ENCODE peak calls at places on chromosomes 4 and X, in ten cellular contexts. One of them, this sample, is unnamed.

GRCh38 chrX:5726246-5726645 is 502.4 kb downstream of the NLGN4X start:
- DNase-seq in endothelial cell of umbilical vein: no peak
- DNase-seq in SK-N-MC: no peak
- DNase-seq in suprapubic skin: no peak
- DNase-seq in transverse colon: no peak
- DNase-seq in GM23338: no peak
- DNase-seq in Panc1: no peak
- DNase-seq in sigmoid colon: no peak
- DNase-seq in GM12891: no peak
- DNase-seq in K562: no peak
- DNase-seq in this sample: no peak

GRCh38 chr4:183360161-183360919 is 38.1 kb upstream of the CLDN24 start:
- DNase-seq in endothelial cell of umbilical vein: no peak
- DNase-seq in SK-N-MC: no peak
- DNase-seq in suprapubic skin: no peak
- DNase-seq in transverse colon: no peak
- DNase-seq in GM23338: no peak
- DNase-seq in Panc1: no peak
- DNase-seq in sigmoid colon: no peak
- DNase-seq in GM12891: no peak
- DNase-seq in K562: no peak
- DNase-seq in this sample: no peak

GRCh38 chrX:139113682-139114081 is 402.2 kb upstream of the FGF13 start:
- DNase-seq in endothelial cell of umbilical vein: no peak
- DNase-seq in SK-N-MC: no peak
- DNase-seq in suprapubic skin: no peak
- DNase-seq in transverse colon: no peak
- DNase-seq in GM23338: no peak
- DNase-seq in Panc1: no peak
- DNase-seq in sigmoid colon: no peak
- DNase-seq in GM12891: no peak
- DNase-seq in K562: peak
- DNase-seq in this sample: no peak

GRCh38 chr4:165634766-165635165 is 238.3 kb upstream of the TLL1 start:
- DNase-seq in endothelial cell of umbilical vein: peak
- DNase-seq in SK-N-MC: no peak
- DNase-seq in suprapubic skin: no peak
- DNase-seq in transverse colon: no peak
- DNase-seq in GM23338: no peak
- DNase-seq in Panc1: no peak
- DNase-seq in sigmoid colon: no peak
- DNase-seq in GM12891: no peak
- DNase-seq in K562: no peak
- DNase-seq in this sample: no peak

GRCh38 chr4:176309772-176310171 is 10.0 kb upstream of the SPCS3 start:
- DNase-seq in endothelial cell of umbilical vein: no peak
- DNase-seq in SK-N-MC: no peak
- DNase-seq in suprapubic skin: no peak
- DNase-seq in transverse colon: no peak
- DNase-seq in GM23338: no peak
- DNase-seq in Panc1: no peak
- DNase-seq in sigmoid colon: no peak
- DNase-seq in GM12891: no peak
- DNase-seq in K562: no peak
- DNase-seq in this sample: no peak

GRCh38 chr4:173424899-173425805 is 26.2 kb upstream of the SCRG1 start:
- DNase-seq in endothelial cell of umbilical vein: no peak
- DNase-seq in SK-N-MC: no peak
- DNase-seq in suprapubic skin: no peak
- DNase-seq in transverse colon: no peak
- DNase-seq in GM23338: no peak
- DNase-seq in Panc1: no peak
- DNase-seq in sigmoid colon: no peak
- DNase-seq in GM12891: no peak
- DNase-seq in K562: no peak
- DNase-seq in this sample: no peak

GRCh38 chr4:155353923-155354540 is 22.7 kb downstream of the MAP9 start:
- DNase-seq in endothelial cell of umbilical vein: peak
- DNase-seq in SK-N-MC: peak
- DNase-seq in suprapubic skin: peak
- DNase-seq in transverse colon: peak
- DNase-seq in GM23338: peak
- DNase-seq in Panc1: no peak
- DNase-seq in sigmoid colon: peak
- DNase-seq in GM12891: no peak
- DNase-seq in K562: peak
- DNase-seq in this sample: no peak

GRCh38 chrX:138945219-138945618 is 233.7 kb upstream of the FGF13 start:
- DNase-seq in endothelial cell of umbilical vein: no peak
- DNase-seq in SK-N-MC: no peak
- DNase-seq in suprapubic skin: no peak
- DNase-seq in transverse colon: no peak
- DNase-seq in GM23338: no peak
- DNase-seq in Panc1: no peak
- DNase-seq in sigmoid colon: no peak
- DNase-seq in GM12891: no peak
- DNase-seq in K562: peak
- DNase-seq in this sample: no peak

GRCh38 chr4:104756837-104757236 is 262.1 kb upstream of the CXXC4 start:
- DNase-seq in endothelial cell of umbilical vein: no peak
- DNase-seq in SK-N-MC: no peak
- DNase-seq in suprapubic skin: no peak
- DNase-seq in transverse colon: no peak
- DNase-seq in GM23338: no peak
- DNase-seq in Panc1: no peak
- DNase-seq in sigmoid colon: no peak
- DNase-seq in GM12891: no peak
- DNase-seq in K562: no peak
- DNase-seq in this sample: no peak

GRCh38 chrX:54746928-54747327 is 51.1 kb downstream of the ITIH6 start:
- DNase-seq in endothelial cell of umbilical vein: no peak
- DNase-seq in SK-N-MC: no peak
- DNase-seq in suprapubic skin: no peak
- DNase-seq in transverse colon: no peak
- DNase-seq in GM23338: no peak
- DNase-seq in Panc1: no peak
- DNase-seq in sigmoid colon: no peak
- DNase-seq in GM12891: no peak
- DNase-seq in K562: no peak
- DNase-seq in this sample: no peak

GRCh38 chrX:23776363-23776762 is 6.6 kb upstream of the SAT1 start:
- DNase-seq in endothelial cell of umbilical vein: no peak
- DNase-seq in SK-N-MC: no peak
- DNase-seq in suprapubic skin: no peak
- DNase-seq in transverse colon: no peak
- DNase-seq in GM23338: no peak
- DNase-seq in Panc1: no peak
- DNase-seq in sigmoid colon: no peak
- DNase-seq in GM12891: no peak
- DNase-seq in K562: no peak
- DNase-seq in this sample: no peak

GRCh38 chr4:108560624-108561023 is 59.8 kb upstream of the RPL34 start:
- DNase-seq in endothelial cell of umbilical vein: peak
- DNase-seq in SK-N-MC: no peak
- DNase-seq in suprapubic skin: no peak
- DNase-seq in transverse colon: no peak
- DNase-seq in GM23338: no peak
- DNase-seq in Panc1: no peak
- DNase-seq in sigmoid colon: no peak
- DNase-seq in GM12891: no peak
- DNase-seq in K562: no peak
- DNase-seq in this sample: no peak

GRCh38 chr4:65089666-65090065 is 580.6 kb downstream of the EPHA5 start:
- DNase-seq in endothelial cell of umbilical vein: peak
- DNase-seq in SK-N-MC: no peak
- DNase-seq in suprapubic skin: no peak
- DNase-seq in transverse colon: no peak
- DNase-seq in GM23338: no peak
- DNase-seq in Panc1: no peak
- DNase-seq in sigmoid colon: no peak
- DNase-seq in GM12891: no peak
- DNase-seq in K562: no peak
- DNase-seq in this sample: no peak

GRCh38 chr4:120261117-120261516 is 194.5 kb upstream of the MAD2L1 start:
- DNase-seq in endothelial cell of umbilical vein: no peak
- DNase-seq in SK-N-MC: no peak
- DNase-seq in suprapubic skin: no peak
- DNase-seq in transverse colon: no peak
- DNase-seq in GM23338: no peak
- DNase-seq in Panc1: no peak
- DNase-seq in sigmoid colon: no peak
- DNase-seq in GM12891: no peak
- DNase-seq in K562: no peak
- DNase-seq in this sample: no peak

GRCh38 chrX:1535241-1536041 is 1.5 kb downstream of the P2RY8 start:
- DNase-seq in endothelial cell of umbilical vein: no peak
- DNase-seq in SK-N-MC: no peak
- DNase-seq in suprapubic skin: no peak
- DNase-seq in transverse colon: peak
- DNase-seq in GM23338: no peak
- DNase-seq in Panc1: no peak
- DNase-seq in sigmoid colon: no peak
- DNase-seq in GM12891: no peak
- DNase-seq in K562: no peak
- DNase-seq in this sample: no peak
- TF ChIP-seq POLR2AphosphoS5 in endothelial cell of umbilical vein: no peak
- TF ChIP-seq POLR2AphosphoS5 in SK-N-MC: no peak
- TF ChIP-seq POLR2AphosphoS5 in suprapubic skin: no peak
- TF ChIP-seq POLR2AphosphoS5 in transverse colon: no peak
- TF ChIP-seq POLR2AphosphoS5 in GM23338: no peak
- TF ChIP-seq POLR2AphosphoS5 in Panc1: no peak
- TF ChIP-seq POLR2AphosphoS5 in sigmoid colon: no peak
- TF ChIP-seq POLR2AphosphoS5 in GM12891: no peak
- TF ChIP-seq POLR2AphosphoS5 in K562: no peak
- TF ChIP-seq POLR2AphosphoS5 in this sample: no peak

DNA sequence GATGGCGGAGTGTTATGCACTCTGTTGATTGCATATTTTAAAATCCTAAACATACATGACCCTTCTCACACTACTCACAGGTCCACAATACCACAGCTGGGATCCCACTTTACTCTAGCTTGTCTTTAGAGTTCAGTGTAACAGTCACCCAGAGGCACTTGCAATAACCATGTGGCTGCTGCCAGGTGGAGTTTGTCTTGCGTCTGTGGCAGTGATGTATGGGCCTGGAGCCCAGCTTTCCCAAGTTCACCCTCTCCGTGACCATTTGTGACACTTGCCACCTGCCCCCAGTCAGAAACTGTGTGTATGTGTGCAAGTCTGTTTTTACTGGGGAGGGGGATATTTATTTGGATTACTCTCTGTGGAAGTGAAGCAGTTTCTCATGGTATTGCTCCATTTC is 151.9 kb upstream of the RAI2 start:
- DNase-seq in endothelial cell of umbilical vein: no peak
- DNase-seq in SK-N-MC: no peak
- DNase-seq in suprapubic skin: no peak
- DNase-seq in transverse colon: no peak
- DNase-seq in GM23338: no peak
- DNase-seq in Panc1: no peak
- DNase-seq in sigmoid colon: no peak
- DNase-seq in GM12891: no peak
- DNase-seq in K562: no peak
- DNase-seq in this sample: no peak
- TF ChIP-seq POLR2AphosphoS5 in endothelial cell of umbilical vein: no peak
- TF ChIP-seq POLR2AphosphoS5 in SK-N-MC: no peak
- TF ChIP-seq POLR2AphosphoS5 in suprapubic skin: no peak
- TF ChIP-seq POLR2AphosphoS5 in transverse colon: no peak
- TF ChIP-seq POLR2AphosphoS5 in GM23338: no peak
- TF ChIP-seq POLR2AphosphoS5 in Panc1: no peak
- TF ChIP-seq POLR2AphosphoS5 in sigmoid colon: no peak
- TF ChIP-seq POLR2AphosphoS5 in GM12891: no peak
- TF ChIP-seq POLR2AphosphoS5 in K562: no peak
- TF ChIP-seq POLR2AphosphoS5 in this sample: no peak

GRCh38 chr4:99861120-99861905 is 32.9 kb downstream of the LAMTOR3 start:
- DNase-seq in endothelial cell of umbilical vein: no peak
- DNase-seq in SK-N-MC: no peak
- DNase-seq in suprapubic skin: no peak
- DNase-seq in transverse colon: no peak
- DNase-seq in GM23338: no peak
- DNase-seq in Panc1: no peak
- DNase-seq in sigmoid colon: no peak
- DNase-seq in GM12891: no peak
- DNase-seq in K562: no peak
- DNase-seq in this sample: no peak

GRCh38 chr4:99857302-99857701 is 36.9 kb downstream of the LAMTOR3 start:
- DNase-seq in endothelial cell of umbilical vein: no peak
- DNase-seq in SK-N-MC: no peak
- DNase-seq in suprapubic skin: no peak
- DNase-seq in transverse colon: no peak
- DNase-seq in GM23338: no peak
- DNase-seq in Panc1: no peak
- DNase-seq in sigmoid colon: no peak
- DNase-seq in GM12891: no peak
- DNase-seq in K562: no peak
- DNase-seq in this sample: no peak

GRCh38 chr4:99855677-99856076 is 38.5 kb downstream of the LAMTOR3 start:
- DNase-seq in endothelial cell of umbilical vein: no peak
- DNase-seq in SK-N-MC: no peak
- DNase-seq in suprapubic skin: no peak
- DNase-seq in transverse colon: no peak
- DNase-seq in GM23338: no peak
- DNase-seq in Panc1: no peak
- DNase-seq in sigmoid colon: no peak
- DNase-seq in GM12891: no peak
- DNase-seq in K562: no peak
- DNase-seq in this sample: no peak

GRCh38 chr4:99856166-99856565 is 38.1 kb downstream of the LAMTOR3 start:
- DNase-seq in endothelial cell of umbilical vein: peak
- DNase-seq in SK-N-MC: no peak
- DNase-seq in suprapubic skin: no peak
- DNase-seq in transverse colon: no peak
- DNase-seq in GM23338: no peak
- DNase-seq in Panc1: no peak
- DNase-seq in sigmoid colon: no peak
- DNase-seq in GM12891: no peak
- DNase-seq in K562: no peak
- DNase-seq in this sample: no peak

GRCh38 chr4:99859618-99860017 is 34.6 kb downstream of the LAMTOR3 start:
- DNase-seq in endothelial cell of umbilical vein: no peak
- DNase-seq in SK-N-MC: no peak
- DNase-seq in suprapubic skin: no peak
- DNase-seq in transverse colon: no peak
- DNase-seq in GM23338: no peak
- DNase-seq in Panc1: no peak
- DNase-seq in sigmoid colon: no peak
- DNase-seq in GM12891: no peak
- DNase-seq in K562: no peak
- DNase-seq in this sample: no peak
- TF ChIP-seq POLR2AphosphoS5 in endothelial cell of umbilical vein: no peak
- TF ChIP-seq POLR2AphosphoS5 in SK-N-MC: no peak
- TF ChIP-seq POLR2AphosphoS5 in suprapubic skin: no peak
- TF ChIP-seq POLR2AphosphoS5 in transverse colon: no peak
- TF ChIP-seq POLR2AphosphoS5 in GM23338: no peak
- TF ChIP-seq POLR2AphosphoS5 in Panc1: no peak
- TF ChIP-seq POLR2AphosphoS5 in sigmoid colon: no peak
- TF ChIP-seq POLR2AphosphoS5 in GM12891: peak
- TF ChIP-seq POLR2AphosphoS5 in K562: no peak
- TF ChIP-seq POLR2AphosphoS5 in this sample: no peak

DNA sequence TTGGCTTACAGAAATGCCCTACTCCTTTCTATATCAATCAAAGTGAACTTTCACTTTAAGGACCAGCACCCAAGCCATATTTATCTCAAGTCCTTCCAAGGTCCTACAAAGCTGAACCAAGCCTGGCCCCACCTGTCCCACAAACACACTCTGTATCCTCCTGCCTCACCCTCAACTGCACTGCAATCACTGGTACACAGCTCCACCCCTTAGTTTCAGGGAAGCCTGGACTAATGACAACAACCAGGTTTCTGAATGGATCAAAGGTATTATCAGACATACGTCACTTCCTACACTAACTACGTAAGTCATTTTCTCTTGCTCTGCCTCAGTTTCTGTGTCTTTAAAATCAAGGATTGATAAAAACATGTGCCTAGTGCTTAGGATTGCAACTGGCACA is 205.6 kb upstream of the HS3ST1 start:
- DNase-seq in endothelial cell of umbilical vein: no peak
- DNase-seq in SK-N-MC: no peak
- DNase-seq in suprapubic skin: no peak
- DNase-seq in transverse colon: peak
- DNase-seq in GM23338: no peak
- DNase-seq in Panc1: no peak
- DNase-seq in sigmoid colon: no peak
- DNase-seq in GM12891: no peak
- DNase-seq in K562: no peak
- DNase-seq in this sample: no peak
- TF ChIP-seq POLR2AphosphoS5 in endothelial cell of umbilical vein: no peak
- TF ChIP-seq POLR2AphosphoS5 in SK-N-MC: no peak
- TF ChIP-seq POLR2AphosphoS5 in suprapubic skin: no peak
- TF ChIP-seq POLR2AphosphoS5 in transverse colon: no peak
- TF ChIP-seq POLR2AphosphoS5 in GM23338: no peak
- TF ChIP-seq POLR2AphosphoS5 in Panc1: no peak
- TF ChIP-seq POLR2AphosphoS5 in sigmoid colon: no peak
- TF ChIP-seq POLR2AphosphoS5 in GM12891: no peak
- TF ChIP-seq POLR2AphosphoS5 in K562: no peak
- TF ChIP-seq POLR2AphosphoS5 in this sample: no peak